ENCODE peak calls at places on chromosome 15, in eight cellular contexts. B is suprapubic skin, X is esophagus squamous epithelium, K is fibroblast of the aortic adventitia, T is GM20000, Q is cardiac fibroblast, Y is HCT116, V is DND-41. H is an unnamed sample.

GRCh38 chr15:51341366-51342248 is at the start of gene GLDN:
- DNase-seq in B (no peak), X (no peak), K (no peak), T (no peak), Q (peak), Y (no peak), V (no peak), H (no peak)

GRCh38 chr15:85457392-85457968 is 77.1 kb downstream of the AKAP13 start:
- DNase-seq in B (no peak), X (no peak), K (no peak), T (peak), Q (no peak), Y (no peak), V (no peak), H (no peak)

GRCh38 chr15:39880718-39881387 is 39.2 kb downstream of the GPR176 start:
- DNase-seq in B (no peak), X (no peak), K (no peak), T (no peak), Q (peak), Y (no peak), V (no peak), H (no peak)

GRCh38 chr15:22960587-22960986 is 19.6 kb downstream of the CYFIP1 start:
- DNase-seq in B (no peak), X (no peak), K (no peak), T (no peak), Q (no peak), Y (no peak), V (no peak), H (no peak)

GRCh38 chr15:28876845-28877185 is 9.0 kb upstream of the APBA2 start:
- DNase-seq in B (no peak), X (no peak), K (no peak), T (no peak), Q (no peak), Y (no peak), V (no peak), H (no peak)

GRCh38 chr15:46315540-46315939 is 680.7 kb downstream of the SQOR start:
- DNase-seq in B (no peak), X (no peak), K (no peak), T (no peak), Q (no peak), Y (no peak), V (no peak), H (no peak)

GRCh38 chr15:33753012-33753411 is 215.3 kb upstream of the CHRM5 start:
- DNase-seq in B (no peak), X (no peak), K (no peak), T (no peak), Q (no peak), Y (no peak), V (no peak), H (no peak)

GRCh38 chr15:34644061-34644460 is 60.6 kb upstream of the GOLGA8B start:
- DNase-seq in B (no peak), X (no peak), K (peak), T (no peak), Q (peak), Y (no peak), V (no peak), H (no peak)

GRCh38 chr15:40437754-40438687 is 2.7 kb upstream of the BAHD1 start:
- DNase-seq in B (no peak), X (no peak), K (no peak), T (no peak), Q (no peak), Y (no peak), V (no peak), H (no peak)

GRCh38 chr15:29401644-29402043 is 132.0 kb upstream of the NSMCE3 start:
- DNase-seq in B (no peak), X (no peak), K (no peak), T (no peak), Q (no peak), Y (no peak), V (no peak), H (no peak)

GRCh38 chr15:66896611-66897010 is 168.8 kb upstream of the SMAD3 start:
- DNase-seq in B (peak), X (no peak), K (no peak), T (no peak), Q (no peak), Y (no peak), V (no peak), H (no peak)

GRCh38 chr15:43317566-43318184 is 12.7 kb downstream of the LCMT2 start:
- DNase-seq in B (no peak), X (no peak), K (no peak), T (no peak), Q (peak), Y (no peak), V (no peak), H (no peak)

GRCh38 chr15:64836023-64836536 is 5.6 kb upstream of the PLEKHO2 start:
- DNase-seq in B (no peak), X (no peak), K (no peak), T (no peak), Q (no peak), Y (no peak), V (no peak), H (no peak)
- TF ChIP-seq CTCF in B (no peak), X (peak), K (no peak), T (no peak), Q (no peak), Y (no peak), V (no peak), H (peak)

GRCh38 chr15:73760777-73761329 is 7.7 kb upstream of the INSYN1 start:
- DNase-seq in B (no peak), X (no peak), K (no peak), T (no peak), Q (no peak), Y (no peak), V (no peak), H (no peak)
- TF ChIP-seq CTCF in B (no peak), X (no peak), K (no peak), T (no peak), Q (no peak), Y (no peak), V (no peak), H (no peak)

GRCh38 chr15:81360491-81360890 is 13.5 kb downstream of the TMC3 start:
- DNase-seq in B (no peak), X (no peak), K (no peak), T (no peak), Q (no peak), Y (no peak), V (no peak), H (no peak)

GRCh38 chr15:81361891-81362290 is 12.1 kb downstream of the TMC3 start:
- DNase-seq in B (no peak), X (no peak), K (no peak), T (no peak), Q (no peak), Y (no peak), V (no peak), H (no peak)

GRCh38 chr15:81358248-81358647 is 15.8 kb downstream of the TMC3 start:
- DNase-seq in B (no peak), X (no peak), K (no peak), T (no peak), Q (no peak), Y (no peak), V (no peak), H (no peak)

GRCh38 chr15:81356252-81356651 is 17.8 kb downstream of the TMC3 start:
- DNase-seq in B (no peak), X (no peak), K (no peak), T (no peak), Q (no peak), Y (no peak), V (no peak), H (no peak)

GRCh38 chr15:81357178-81357686 is 16.8 kb downstream of the TMC3 start:
- DNase-seq in B (no peak), X (no peak), K (no peak), T (no peak), Q (no peak), Y (peak), V (no peak), H (no peak)
- TF ChIP-seq CTCF in B (no peak), X (no peak), K (peak), T (no peak), Q (no peak), Y (peak), V (no peak), H (no peak)

DNA sequence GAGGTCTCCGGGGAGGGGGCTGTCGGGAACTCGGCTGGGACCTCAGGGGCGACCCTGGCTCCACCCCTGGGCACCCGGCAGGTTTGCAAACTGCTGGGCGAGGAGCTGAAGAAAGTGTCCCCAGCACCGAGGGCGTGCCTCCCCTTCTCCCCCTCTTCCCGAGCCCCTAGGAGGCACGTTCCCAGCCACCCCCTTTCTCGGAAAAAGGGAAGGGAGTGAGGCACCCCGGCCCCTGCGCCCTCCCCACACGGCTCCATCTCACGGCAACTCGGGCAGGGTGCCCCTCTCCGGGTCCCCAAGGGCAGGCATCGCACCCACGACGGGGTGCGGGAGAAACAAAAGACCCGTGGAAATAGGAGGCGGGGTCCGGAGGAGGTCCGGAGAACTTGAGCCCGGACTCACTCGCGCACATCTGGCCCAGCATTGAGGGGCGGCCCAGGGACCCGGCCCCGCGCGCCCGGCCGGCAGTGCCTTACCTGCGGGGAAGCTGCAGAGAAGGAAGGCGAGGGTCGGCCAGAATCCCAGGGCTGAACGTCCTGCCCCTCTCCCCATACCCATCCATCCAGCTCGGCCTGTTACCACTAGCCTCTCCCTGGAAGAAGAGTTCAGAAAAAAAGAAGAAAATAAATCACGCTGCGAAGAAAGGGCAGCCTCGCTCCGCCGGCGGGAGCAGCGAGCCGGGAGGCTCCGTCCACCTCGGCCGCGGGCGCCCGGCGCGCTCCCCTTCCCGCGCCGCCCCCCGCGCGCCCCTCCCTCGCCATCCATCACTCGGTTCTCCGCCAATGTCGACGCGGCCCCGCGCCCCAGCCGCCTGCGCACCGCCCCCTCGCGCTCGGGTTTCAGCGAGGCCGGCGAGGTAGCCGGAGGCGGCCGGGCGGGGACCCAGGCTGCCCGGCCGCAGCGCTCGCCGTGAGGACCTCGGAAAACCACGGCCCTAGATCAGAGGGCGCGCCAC is 16.3 kb downstream of the RGMA start:
- DNase-seq in B (no peak), X (no peak), K (peak), T (no peak), Q (peak), Y (peak), V (no peak), H (no peak)
- TF ChIP-seq CTCF in B (peak), X (no peak), K (no peak), T (no peak), Q (no peak), Y (no peak), V (no peak), H (no peak)

H was measured in natural killer cell.